ENCODE peak calls at places on chromosomes 3 and 15, in nine cellular contexts. One of them, this sample, is unnamed.

GRCh38 chr15:95932676-95933075 is 397.8 kb upstream of the NR2F2 start:
- DNase-seq in hepatocyte: no peak
- DNase-seq in epithelial cell of esophagus: no peak
- DNase-seq in foreskin fibroblast: peak
- DNase-seq in AG04450: no peak
- DNase-seq in CD14-positive monocyte: no peak
- DNase-seq in nephron progenitor cell: no peak
- DNase-seq in astrocyte of the spinal cord: peak
- DNase-seq in fibroblast of lung: peak
- DNase-seq in this sample: no peak

GRCh38 chr15:67085818-67086649 is 20.6 kb downstream of the SMAD3 start:
- DNase-seq in hepatocyte: no peak
- DNase-seq in epithelial cell of esophagus: peak
- DNase-seq in foreskin fibroblast: peak
- DNase-seq in AG04450: peak
- DNase-seq in CD14-positive monocyte: peak
- DNase-seq in nephron progenitor cell: no peak
- DNase-seq in astrocyte of the spinal cord: peak
- DNase-seq in fibroblast of lung: peak
- DNase-seq in this sample: peak

GRCh38 chr3:13466781-13467180 is 13.3 kb upstream of the HDAC11 start:
- DNase-seq in hepatocyte: no peak
- DNase-seq in epithelial cell of esophagus: no peak
- DNase-seq in foreskin fibroblast: no peak
- DNase-seq in AG04450: no peak
- DNase-seq in CD14-positive monocyte: peak
- DNase-seq in nephron progenitor cell: no peak
- DNase-seq in astrocyte of the spinal cord: no peak
- DNase-seq in fibroblast of lung: no peak
- DNase-seq in this sample: no peak

GRCh38 chr15:38260077-38260476 is 7.4 kb downstream of the SPRED1 start:
- DNase-seq in hepatocyte: no peak
- DNase-seq in epithelial cell of esophagus: no peak
- DNase-seq in foreskin fibroblast: peak
- DNase-seq in AG04450: no peak
- DNase-seq in CD14-positive monocyte: no peak
- DNase-seq in nephron progenitor cell: no peak
- DNase-seq in astrocyte of the spinal cord: no peak
- DNase-seq in fibroblast of lung: peak
- DNase-seq in this sample: no peak

GRCh38 chr3:190238871-190239270 is 83.4 kb downstream of the CLDN1 start:
- DNase-seq in hepatocyte: no peak
- DNase-seq in epithelial cell of esophagus: no peak
- DNase-seq in foreskin fibroblast: no peak
- DNase-seq in AG04450: no peak
- DNase-seq in CD14-positive monocyte: no peak
- DNase-seq in nephron progenitor cell: no peak
- DNase-seq in astrocyte of the spinal cord: no peak
- DNase-seq in fibroblast of lung: no peak
- DNase-seq in this sample: no peak

GRCh38 chr3:147757919-147758318 is 348.8 kb downstream of the ZIC1 start:
- DNase-seq in hepatocyte: no peak
- DNase-seq in epithelial cell of esophagus: no peak
- DNase-seq in foreskin fibroblast: no peak
- DNase-seq in AG04450: no peak
- DNase-seq in CD14-positive monocyte: no peak
- DNase-seq in nephron progenitor cell: peak
- DNase-seq in astrocyte of the spinal cord: no peak
- DNase-seq in fibroblast of lung: no peak
- DNase-seq in this sample: no peak

GRCh38 chr15:78242128-78242527 is 7.8 kb upstream of the ACSBG1 start:
- DNase-seq in hepatocyte: peak
- DNase-seq in epithelial cell of esophagus: peak
- DNase-seq in foreskin fibroblast: peak
- DNase-seq in AG04450: no peak
- DNase-seq in CD14-positive monocyte: no peak
- DNase-seq in nephron progenitor cell: peak
- DNase-seq in astrocyte of the spinal cord: no peak
- DNase-seq in fibroblast of lung: no peak
- DNase-seq in this sample: no peak

GRCh38 chr3:28726840-28727239 is 378.2 kb upstream of the AZI2 start:
- DNase-seq in hepatocyte: peak
- DNase-seq in epithelial cell of esophagus: peak
- DNase-seq in foreskin fibroblast: peak
- DNase-seq in AG04450: no peak
- DNase-seq in CD14-positive monocyte: no peak
- DNase-seq in nephron progenitor cell: peak
- DNase-seq in astrocyte of the spinal cord: peak
- DNase-seq in fibroblast of lung: peak
- DNase-seq in this sample: peak

GRCh38 chr3:190169877-190170276 is 49.2 kb upstream of the P3H2 start:
- DNase-seq in hepatocyte: no peak
- DNase-seq in epithelial cell of esophagus: no peak
- DNase-seq in foreskin fibroblast: no peak
- DNase-seq in AG04450: no peak
- DNase-seq in CD14-positive monocyte: no peak
- DNase-seq in nephron progenitor cell: no peak
- DNase-seq in astrocyte of the spinal cord: no peak
- DNase-seq in fibroblast of lung: no peak
- DNase-seq in this sample: peak

GRCh38 chr3:171980578-171981270 is 58.7 kb upstream of the FNDC3B start:
- DNase-seq in hepatocyte: no peak
- DNase-seq in epithelial cell of esophagus: no peak
- DNase-seq in foreskin fibroblast: no peak
- DNase-seq in AG04450: no peak
- DNase-seq in CD14-positive monocyte: no peak
- DNase-seq in nephron progenitor cell: no peak
- DNase-seq in astrocyte of the spinal cord: no peak
- DNase-seq in fibroblast of lung: peak
- DNase-seq in this sample: peak

GRCh38 chr3:55315396-55315795 is 171.7 kb downstream of the WNT5A start:
- DNase-seq in hepatocyte: no peak
- DNase-seq in epithelial cell of esophagus: no peak
- DNase-seq in foreskin fibroblast: no peak
- DNase-seq in AG04450: no peak
- DNase-seq in CD14-positive monocyte: no peak
- DNase-seq in nephron progenitor cell: no peak
- DNase-seq in astrocyte of the spinal cord: no peak
- DNase-seq in fibroblast of lung: no peak
- DNase-seq in this sample: no peak

GRCh38 chr3:189365609-189366564 is 194.1 kb downstream of the TPRG1 start:
- DNase-seq in hepatocyte: no peak
- DNase-seq in epithelial cell of esophagus: no peak
- DNase-seq in foreskin fibroblast: no peak
- DNase-seq in AG04450: no peak
- DNase-seq in CD14-positive monocyte: no peak
- DNase-seq in nephron progenitor cell: no peak
- DNase-seq in astrocyte of the spinal cord: no peak
- DNase-seq in fibroblast of lung: peak
- DNase-seq in this sample: no peak

GRCh38 chr3:122987726-122988319 is 39.7 kb downstream of the SEMA5B start:
- DNase-seq in hepatocyte: no peak
- DNase-seq in epithelial cell of esophagus: no peak
- DNase-seq in foreskin fibroblast: no peak
- DNase-seq in AG04450: no peak
- DNase-seq in CD14-positive monocyte: no peak
- DNase-seq in nephron progenitor cell: no peak
- DNase-seq in astrocyte of the spinal cord: no peak
- DNase-seq in fibroblast of lung: no peak
- DNase-seq in this sample: no peak

GRCh38 chr15:57375827-57376694 is at the start of gene CGNL1:
- DNase-seq in hepatocyte: peak
- DNase-seq in epithelial cell of esophagus: peak
- DNase-seq in foreskin fibroblast: peak
- DNase-seq in AG04450: no peak
- DNase-seq in CD14-positive monocyte: no peak
- DNase-seq in nephron progenitor cell: peak
- DNase-seq in astrocyte of the spinal cord: no peak
- DNase-seq in fibroblast of lung: peak
- DNase-seq in this sample: peak

GRCh38 chr3:123953735-123954134 is 7.3 kb downstream of the CCDC14 start:
- DNase-seq in hepatocyte: no peak
- DNase-seq in epithelial cell of esophagus: no peak
- DNase-seq in foreskin fibroblast: no peak
- DNase-seq in AG04450: no peak
- DNase-seq in CD14-positive monocyte: no peak
- DNase-seq in nephron progenitor cell: no peak
- DNase-seq in astrocyte of the spinal cord: no peak
- DNase-seq in fibroblast of lung: no peak
- DNase-seq in this sample: no peak

GRCh38 chr3:129614927-129615363 is 8.5 kb upstream of the PLXND1 start:
- DNase-seq in hepatocyte: no peak
- DNase-seq in epithelial cell of esophagus: no peak
- DNase-seq in foreskin fibroblast: peak
- DNase-seq in AG04450: no peak
- DNase-seq in CD14-positive monocyte: no peak
- DNase-seq in nephron progenitor cell: no peak
- DNase-seq in astrocyte of the spinal cord: no peak
- DNase-seq in fibroblast of lung: no peak
- DNase-seq in this sample: no peak

GRCh38 chr3:73502609-73503560 is 121.9 kb downstream of the PDZRN3 start:
- DNase-seq in hepatocyte: peak
- DNase-seq in epithelial cell of esophagus: peak
- DNase-seq in foreskin fibroblast: peak
- DNase-seq in AG04450: peak
- DNase-seq in CD14-positive monocyte: no peak
- DNase-seq in nephron progenitor cell: peak
- DNase-seq in astrocyte of the spinal cord: peak
- DNase-seq in fibroblast of lung: peak
- DNase-seq in this sample: peak

DNA sequence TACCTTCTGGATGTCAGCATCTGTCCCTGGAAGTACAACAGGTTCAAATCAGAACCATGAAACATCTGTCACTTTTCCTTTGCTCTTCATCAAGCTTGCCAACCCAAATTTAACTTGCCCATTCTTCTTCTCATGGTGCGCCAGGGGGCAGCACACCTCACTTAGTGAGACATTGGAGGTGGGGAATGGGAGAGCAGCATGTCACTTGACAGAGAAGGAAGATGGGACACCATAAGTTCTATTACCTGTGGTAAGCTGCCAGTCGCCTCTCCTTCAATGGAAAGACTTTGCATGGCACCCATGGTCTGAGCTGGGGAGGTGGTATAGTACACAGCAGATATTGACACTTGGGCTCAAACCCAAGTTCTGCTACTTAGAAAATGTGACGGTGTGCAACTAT is 2.9 kb downstream of the SCN5A start:
- DNase-seq in hepatocyte: peak
- DNase-seq in epithelial cell of esophagus: peak
- DNase-seq in foreskin fibroblast: peak
- DNase-seq in AG04450: no peak
- DNase-seq in CD14-positive monocyte: no peak
- DNase-seq in nephron progenitor cell: no peak
- DNase-seq in astrocyte of the spinal cord: peak
- DNase-seq in fibroblast of lung: no peak
- DNase-seq in this sample: peak
- TF ChIP-seq CTCF in hepatocyte: peak
- TF ChIP-seq CTCF in epithelial cell of esophagus: peak
- TF ChIP-seq CTCF in foreskin fibroblast: no peak
- TF ChIP-seq CTCF in AG04450: peak
- TF ChIP-seq CTCF in CD14-positive monocyte: peak
- TF ChIP-seq CTCF in nephron progenitor cell: peak
- TF ChIP-seq CTCF in astrocyte of the spinal cord: peak
- TF ChIP-seq CTCF in fibroblast of lung: peak
- TF ChIP-seq CTCF in this sample: peak

DNA sequence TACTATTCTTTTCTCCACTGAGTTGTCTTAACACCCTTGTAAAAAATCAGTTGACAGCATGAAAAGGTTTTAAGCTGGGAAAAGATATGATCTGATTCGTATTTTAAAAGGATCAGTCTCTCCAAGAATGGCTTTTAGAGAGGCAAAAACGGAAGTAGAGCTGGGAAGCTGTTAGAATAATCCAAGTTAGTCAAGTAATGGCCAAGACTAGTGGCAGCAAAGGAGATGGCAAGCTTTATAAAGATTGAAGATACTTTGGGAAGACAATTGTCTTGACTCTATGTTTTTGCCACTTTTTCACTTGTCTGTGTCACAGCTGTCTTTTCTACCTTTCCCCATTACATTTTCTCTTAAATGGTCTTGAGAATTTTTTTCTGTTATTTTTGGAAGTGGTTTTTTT is 243.5 kb upstream of the MANF start:
- DNase-seq in hepatocyte: no peak
- DNase-seq in epithelial cell of esophagus: no peak
- DNase-seq in foreskin fibroblast: no peak
- DNase-seq in AG04450: no peak
- DNase-seq in CD14-positive monocyte: no peak
- DNase-seq in nephron progenitor cell: no peak
- DNase-seq in astrocyte of the spinal cord: no peak
- DNase-seq in fibroblast of lung: no peak
- DNase-seq in this sample: no peak
- TF ChIP-seq CTCF in hepatocyte: no peak
- TF ChIP-seq CTCF in epithelial cell of esophagus: no peak
- TF ChIP-seq CTCF in foreskin fibroblast: no peak
- TF ChIP-seq CTCF in AG04450: peak
- TF ChIP-seq CTCF in CD14-positive monocyte: peak
- TF ChIP-seq CTCF in nephron progenitor cell: peak
- TF ChIP-seq CTCF in astrocyte of the spinal cord: no peak
- TF ChIP-seq CTCF in fibroblast of lung: no peak
- TF ChIP-seq CTCF in this sample: no peak

DNA sequence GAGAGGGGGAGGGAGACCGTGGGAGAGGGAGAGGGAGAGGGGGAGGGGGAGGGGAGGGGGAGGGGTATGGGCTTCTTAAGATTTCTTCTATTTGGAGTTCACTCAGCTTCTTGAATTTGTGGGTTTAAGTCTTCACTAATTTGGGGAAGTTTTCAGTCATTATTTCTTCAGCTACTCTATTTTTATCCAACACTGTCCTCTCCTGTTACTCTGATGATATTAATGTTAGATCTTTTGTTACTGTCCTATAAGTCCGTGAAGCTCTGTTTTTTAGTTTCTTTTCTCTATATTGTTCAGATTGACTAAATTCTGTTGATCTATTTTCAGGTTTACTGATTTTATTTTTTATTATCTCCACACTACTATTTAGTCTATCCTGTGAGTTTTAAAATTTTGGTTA is 351.5 kb upstream of the TPM1 start:
- DNase-seq in hepatocyte: no peak
- DNase-seq in epithelial cell of esophagus: no peak
- DNase-seq in foreskin fibroblast: no peak
- DNase-seq in AG04450: no peak
- DNase-seq in CD14-positive monocyte: no peak
- DNase-seq in nephron progenitor cell: no peak
- DNase-seq in astrocyte of the spinal cord: no peak
- DNase-seq in fibroblast of lung: no peak
- DNase-seq in this sample: no peak
- TF ChIP-seq CTCF in hepatocyte: peak
- TF ChIP-seq CTCF in epithelial cell of esophagus: no peak
- TF ChIP-seq CTCF in foreskin fibroblast: no peak
- TF ChIP-seq CTCF in AG04450: peak
- TF ChIP-seq CTCF in CD14-positive monocyte: peak
- TF ChIP-seq CTCF in nephron progenitor cell: no peak
- TF ChIP-seq CTCF in astrocyte of the spinal cord: no peak
- TF ChIP-seq CTCF in fibroblast of lung: no peak
- TF ChIP-seq CTCF in this sample: no peak

DNA sequence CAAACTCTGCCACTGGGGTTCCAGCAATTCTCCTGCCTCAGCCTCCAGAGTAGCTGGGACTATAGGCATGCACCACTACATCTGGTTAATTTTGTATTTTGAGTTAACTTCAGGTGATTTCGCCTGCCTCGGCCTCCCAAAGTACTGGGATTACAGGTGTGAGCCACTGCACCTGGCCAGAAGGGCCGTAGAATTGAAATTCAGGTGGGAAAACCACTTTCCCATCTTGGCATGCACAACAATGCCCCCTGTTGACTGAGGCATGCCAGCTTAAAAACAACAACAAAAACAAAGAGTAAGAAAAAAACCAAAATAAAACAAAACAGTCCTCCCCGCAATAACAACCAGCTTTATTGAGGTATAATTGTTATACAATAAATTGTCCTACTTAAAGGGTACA is 32.6 kb upstream of the RAB11A start:
- DNase-seq in hepatocyte: no peak
- DNase-seq in epithelial cell of esophagus: peak
- DNase-seq in foreskin fibroblast: no peak
- DNase-seq in AG04450: no peak
- DNase-seq in CD14-positive monocyte: no peak
- DNase-seq in nephron progenitor cell: no peak
- DNase-seq in astrocyte of the spinal cord: no peak
- DNase-seq in fibroblast of lung: no peak
- DNase-seq in this sample: no peak
- TF ChIP-seq CTCF in hepatocyte: no peak
- TF ChIP-seq CTCF in epithelial cell of esophagus: peak
- TF ChIP-seq CTCF in foreskin fibroblast: no peak
- TF ChIP-seq CTCF in AG04450: no peak
- TF ChIP-seq CTCF in CD14-positive monocyte: peak
- TF ChIP-seq CTCF in nephron progenitor cell: peak
- TF ChIP-seq CTCF in astrocyte of the spinal cord: no peak
- TF ChIP-seq CTCF in fibroblast of lung: no peak
- TF ChIP-seq CTCF in this sample: peak

This sample was measured in GM13976.